ENCODE peak calls at places on chromosomes 5 and 9, in four cellular contexts. One of them, this sample, is unnamed.

GRCh38 chr5:175378444-175379028 is 65.4 kb downstream of the DRD1 start:
- DNase-seq in mesendoderm: no peak
- DNase-seq in caudate nucleus: no peak
- DNase-seq in aorta: no peak
- DNase-seq in this sample: no peak

GRCh38 chr9:26058111-26058895 is 380.1 kb upstream of the TUSC1 start:
- DNase-seq in mesendoderm: no peak
- DNase-seq in caudate nucleus: no peak
- DNase-seq in aorta: no peak
- DNase-seq in this sample: no peak

GRCh38 chr5:98170994-98171393 is 602.5 kb upstream of the RGMB start:
- DNase-seq in mesendoderm: peak; percentile 42
- DNase-seq in caudate nucleus: no peak
- DNase-seq in aorta: no peak
- DNase-seq in this sample: no peak

GRCh38 chr9:125495137-125496119 is 211.6 kb downstream of the MAPKAP1 start:
- DNase-seq in mesendoderm: peak; percentile 96
- DNase-seq in caudate nucleus: no peak
- DNase-seq in aorta: no peak
- DNase-seq in this sample: no peak

GRCh38 chr5:72204946-72205345 is 97.7 kb downstream of the MAP1B start:
- DNase-seq in mesendoderm: no peak
- DNase-seq in caudate nucleus: no peak
- DNase-seq in aorta: no peak
- DNase-seq in this sample: no peak

GRCh38 chr9:97831843-97832636 is 21.0 kb upstream of the FOXE1 start:
- DNase-seq in mesendoderm: no peak
- DNase-seq in caudate nucleus: no peak
- DNase-seq in aorta: no peak
- DNase-seq in this sample: no peak

GRCh38 chr5:169751490-169751889 is 114.4 kb downstream of the DOCK2 start:
- DNase-seq in mesendoderm: no peak
- DNase-seq in caudate nucleus: no peak
- DNase-seq in aorta: no peak
- DNase-seq in this sample: no peak

GRCh38 chr5:28729067-28729466 is 1690.7 kb upstream of the CDH9 start:
- DNase-seq in mesendoderm: no peak
- DNase-seq in caudate nucleus: no peak
- DNase-seq in aorta: no peak
- DNase-seq in this sample: no peak

GRCh38 chr5:158246661-158247060 is 387.7 kb upstream of the CLINT1 start:
- DNase-seq in mesendoderm: no peak
- DNase-seq in caudate nucleus: no peak
- DNase-seq in aorta: no peak
- DNase-seq in this sample: no peak

GRCh38 chr9:129568560-129569505 is 52.1 kb downstream of the C9orf50 start:
- DNase-seq in mesendoderm: peak; percentile 64
- DNase-seq in caudate nucleus: peak; percentile 45
- DNase-seq in aorta: peak; percentile 86
- DNase-seq in this sample: no peak

GRCh38 chr5:149938791-149939358 is 5.7 kb downstream of the PDE6A start:
- DNase-seq in mesendoderm: peak; percentile 30
- DNase-seq in caudate nucleus: no peak
- DNase-seq in aorta: no peak
- DNase-seq in this sample: no peak

GRCh38 chr9:132023409-132024180 is 56.1 kb downstream of the MED27 start:
- DNase-seq in mesendoderm: no peak
- DNase-seq in caudate nucleus: no peak
- DNase-seq in aorta: no peak
- DNase-seq in this sample: peak; percentile 22

GRCh38 chr5:136058031-136058971 is 29.5 kb downstream of the TGFBI start:
- DNase-seq in mesendoderm: peak; percentile 93
- DNase-seq in caudate nucleus: no peak
- DNase-seq in aorta: peak; percentile 87
- DNase-seq in this sample: peak; percentile 32

GRCh38 chr9:130072515-130073235 is 19.0 kb downstream of the GPR107 start:
- DNase-seq in mesendoderm: no peak
- DNase-seq in caudate nucleus: no peak
- DNase-seq in aorta: no peak
- DNase-seq in this sample: no peak

GRCh38 chr5:92594031-92594430 is 987.0 kb downstream of the NR2F1-AS1 start:
- DNase-seq in mesendoderm: no peak
- DNase-seq in caudate nucleus: no peak
- DNase-seq in aorta: no peak
- DNase-seq in this sample: no peak

GRCh38 chr5:95682891-95683290 is at the start of gene SPATA9:
- DNase-seq in mesendoderm: no peak
- DNase-seq in caudate nucleus: no peak
- DNase-seq in aorta: no peak
- DNase-seq in this sample: no peak

GRCh38 chr5:1315709-1316587 is 21.1 kb upstream of the TERT start:
- DNase-seq in mesendoderm: peak; percentile 45
- DNase-seq in caudate nucleus: peak; percentile 17
- DNase-seq in aorta: peak; percentile 74
- DNase-seq in this sample: peak; percentile 93

GRCh38 chr5:160385496-160385895 is 14.4 kb downstream of the FAM200C start:
- DNase-seq in mesendoderm: no peak
- DNase-seq in caudate nucleus: no peak
- DNase-seq in aorta: no peak
- DNase-seq in this sample: no peak

GRCh38 chr9:132192728-132193127 is 30.9 kb downstream of the NTNG2 start:
- DNase-seq in mesendoderm: no peak
- DNase-seq in caudate nucleus: peak; percentile 49
- DNase-seq in aorta: no peak
- DNase-seq in this sample: no peak

GRCh38 chr9:108885643-108886348 is 23.7 kb downstream of the ACTL7A start:
- DNase-seq in mesendoderm: peak; percentile 2
- DNase-seq in caudate nucleus: no peak
- DNase-seq in aorta: no peak
- DNase-seq in this sample: peak; percentile 69

GRCh38 chr9:133205996-133206931 is 2.8 kb downstream of the OBP2B start:
- DNase-seq in mesendoderm: no peak
- DNase-seq in caudate nucleus: no peak
- DNase-seq in aorta: peak; percentile 69
- DNase-seq in this sample: no peak

GRCh38 chr5:142301487-142302035 is 23.3 kb downstream of the SPRY4 start:
- DNase-seq in mesendoderm: no peak
- DNase-seq in caudate nucleus: no peak
- DNase-seq in aorta: no peak
- DNase-seq in this sample: peak; percentile 73

GRCh38 chr9:91734371-91734981 is 215.6 kb downstream of the ROR2 start:
- DNase-seq in mesendoderm: peak; percentile 59
- DNase-seq in caudate nucleus: peak; percentile 4
- DNase-seq in aorta: peak; percentile 90
- DNase-seq in this sample: peak; percentile 36

GRCh38 chr5:78677777-78678668 is 29.5 kb upstream of the LHFPL2 start:
- DNase-seq in mesendoderm: peak; percentile 45
- DNase-seq in caudate nucleus: no peak
- DNase-seq in aorta: peak; percentile 78
- DNase-seq in this sample: no peak

GRCh38 chr5:130286971-130287370 is 382.7 kb downstream of the CHSY3 start:
- DNase-seq in mesendoderm: no peak
- DNase-seq in caudate nucleus: no peak
- DNase-seq in aorta: no peak
- DNase-seq in this sample: no peak

GRCh38 chr5:82308997-82309670 is 31.0 kb upstream of the RPS23 start:
- DNase-seq in mesendoderm: peak; percentile 57
- DNase-seq in caudate nucleus: no peak
- DNase-seq in aorta: no peak
- DNase-seq in this sample: no peak

GRCh38 chr5:154087260-154087659 is 48.5 kb downstream of the MFAP3 start:
- DNase-seq in mesendoderm: no peak
- DNase-seq in caudate nucleus: peak; percentile 1
- DNase-seq in aorta: no peak
- DNase-seq in this sample: no peak

GRCh38 chr5:110414360-110414759 is 312.1 kb downstream of the TMEM232 start:
- DNase-seq in mesendoderm: peak; percentile 42
- DNase-seq in caudate nucleus: no peak
- DNase-seq in aorta: no peak
- DNase-seq in this sample: no peak

DNA sequence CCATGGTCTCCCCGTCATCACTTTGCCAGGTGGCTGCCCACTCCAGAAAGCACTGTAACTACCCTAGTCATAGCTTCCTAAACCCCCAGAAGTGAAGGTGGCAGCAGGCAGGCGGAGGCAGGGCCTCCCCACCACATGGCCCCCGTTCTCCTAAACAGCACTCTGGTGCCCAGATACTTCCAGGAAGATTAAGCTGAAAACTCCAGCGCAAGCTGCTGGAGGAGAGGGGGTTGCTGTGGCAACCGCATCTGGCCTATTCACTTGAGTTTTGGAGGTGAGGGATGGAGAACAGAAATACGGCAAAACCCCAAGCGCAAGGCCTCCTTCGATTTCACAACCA is 194.2 kb downstream of the OLFM1 start:
- DNase-seq in mesendoderm: no peak
- DNase-seq in caudate nucleus: no peak
- DNase-seq in aorta: no peak
- DNase-seq in this sample: no peak
- H3K27ac ChIP-seq in mesendoderm: no peak overlapping the region
- H3K27ac ChIP-seq in caudate nucleus: no peak overlapping the region
- H3K27ac ChIP-seq in aorta: no peak overlapping the region
- H3K27ac ChIP-seq in this sample: no peak overlapping the region

DNA sequence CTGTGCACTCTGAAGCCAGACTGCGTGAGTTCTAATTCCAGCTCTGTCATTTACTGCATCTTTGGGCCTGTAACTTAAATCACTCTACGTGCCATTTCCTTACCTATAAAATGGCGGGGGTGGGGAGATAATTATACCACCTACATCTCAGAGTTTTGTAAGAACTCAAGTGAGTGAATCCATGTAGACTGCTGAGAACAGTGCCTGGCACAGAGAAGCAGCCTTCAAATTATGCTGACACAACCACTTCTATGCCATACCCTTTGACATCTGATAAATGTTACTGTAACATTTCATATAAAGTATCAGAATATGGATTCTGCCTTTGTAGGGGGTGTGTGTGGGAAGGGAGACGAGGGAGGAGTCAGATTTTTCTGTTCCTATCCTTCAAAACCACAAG is 27.7 kb downstream of the ELAVL2 start:
- DNase-seq in mesendoderm: no peak
- DNase-seq in caudate nucleus: no peak
- DNase-seq in aorta: no peak
- DNase-seq in this sample: no peak
- H3K27ac ChIP-seq in mesendoderm: no peak overlapping the region
- H3K27ac ChIP-seq in caudate nucleus: no peak overlapping the region
- H3K27ac ChIP-seq in aorta: no peak overlapping the region
- H3K27ac ChIP-seq in this sample: no peak overlapping the region

GRCh38 chr5:132428147-132428482 is 58.6 kb downstream of the SLC22A5 start:
- DNase-seq in mesendoderm: no peak
- DNase-seq in caudate nucleus: no peak
- DNase-seq in aorta: no peak
- DNase-seq in this sample: no peak
- H3K27ac ChIP-seq in mesendoderm: no peak overlapping the region
- H3K27ac ChIP-seq in caudate nucleus: peak overlapping the region; percentile 39
- H3K27ac ChIP-seq in aorta: peak overlapping the region; percentile 16
- H3K27ac ChIP-seq in this sample: peak overlapping the region; percentile 95

GRCh38 chr5:12662545-12663314 is 758.5 kb upstream of the CTNND2 start:
- DNase-seq in mesendoderm: no peak
- DNase-seq in caudate nucleus: no peak
- DNase-seq in aorta: peak; percentile 46
- DNase-seq in this sample: no peak

GRCh38 chr5:12669326-12669725 is 765.1 kb upstream of the CTNND2 start:
- DNase-seq in mesendoderm: peak; percentile 60
- DNase-seq in caudate nucleus: no peak
- DNase-seq in aorta: no peak
- DNase-seq in this sample: no peak

GRCh38 chr5:12672141-12672540 is 767.9 kb upstream of the CTNND2 start:
- DNase-seq in mesendoderm: peak; percentile 66
- DNase-seq in caudate nucleus: no peak
- DNase-seq in aorta: no peak
- DNase-seq in this sample: no peak

DNA sequence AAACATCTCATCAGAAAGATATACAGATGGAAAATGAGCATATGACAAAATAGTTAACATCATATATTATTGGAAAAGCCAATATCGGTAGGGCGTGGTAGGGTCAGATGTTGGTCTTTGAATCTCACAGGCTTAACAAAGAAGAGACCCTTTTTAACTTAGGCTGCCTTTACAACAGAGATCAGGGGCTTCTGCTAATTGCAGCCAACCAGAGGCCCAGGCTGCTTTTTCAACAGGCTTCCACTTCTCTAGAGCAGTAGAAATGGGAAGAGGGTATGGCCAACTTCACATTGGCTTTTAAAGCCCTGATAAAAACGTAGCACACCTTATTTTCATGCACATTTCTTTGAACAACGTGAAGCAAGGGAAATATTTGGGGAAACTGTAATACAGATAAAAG is 764.3 kb upstream of the CTNND2 start:
- DNase-seq in mesendoderm: peak; percentile 27
- DNase-seq in caudate nucleus: no peak
- DNase-seq in aorta: no peak
- DNase-seq in this sample: no peak
- H3K27ac ChIP-seq in mesendoderm: peak overlapping the region; percentile 22
- H3K27ac ChIP-seq in caudate nucleus: no peak overlapping the region
- H3K27ac ChIP-seq in aorta: no peak overlapping the region
- H3K27ac ChIP-seq in this sample: no peak overlapping the region

GRCh38 chr5:75472973-75473372 is 38.5 kb downstream of the CERT1 start:
- DNase-seq in mesendoderm: no peak
- DNase-seq in caudate nucleus: no peak
- DNase-seq in aorta: no peak
- DNase-seq in this sample: peak; percentile 66

GRCh38 chr5:75481024-75481423 is 30.4 kb downstream of the CERT1 start:
- DNase-seq in mesendoderm: no peak
- DNase-seq in caudate nucleus: no peak
- DNase-seq in aorta: no peak
- DNase-seq in this sample: no peak

GRCh38 chr5:75473463-75473862 is 38.0 kb downstream of the CERT1 start:
- DNase-seq in mesendoderm: no peak
- DNase-seq in caudate nucleus: no peak
- DNase-seq in aorta: no peak
- DNase-seq in this sample: peak; percentile 33

GRCh38 chr5:75471193-75471592 is 40.2 kb downstream of the CERT1 start:
- DNase-seq in mesendoderm: no peak
- DNase-seq in caudate nucleus: no peak
- DNase-seq in aorta: no peak
- DNase-seq in this sample: no peak

DNA sequence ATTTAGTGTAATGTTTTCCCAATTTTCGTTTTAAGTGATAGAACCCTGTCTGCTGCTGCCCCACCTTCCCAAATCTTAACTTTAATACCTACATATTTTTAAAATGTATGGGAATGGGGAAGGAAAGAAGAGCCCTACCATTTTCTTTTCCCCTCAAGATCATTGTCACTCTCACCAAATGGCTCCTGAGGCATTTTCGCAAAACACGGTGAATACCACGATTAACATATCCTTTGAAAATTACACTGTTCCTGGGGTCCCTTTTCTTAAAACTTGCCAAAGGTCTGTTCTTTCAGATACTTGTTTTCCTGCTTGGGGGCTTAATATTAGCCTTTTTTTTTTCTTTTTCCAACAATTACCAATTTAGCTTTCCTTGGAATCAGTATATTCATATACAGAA is 36.1 kb downstream of the CERT1 start:
- DNase-seq in mesendoderm: no peak
- DNase-seq in caudate nucleus: no peak
- DNase-seq in aorta: no peak
- DNase-seq in this sample: no peak
- H3K27ac ChIP-seq in mesendoderm: no peak overlapping the region
- H3K27ac ChIP-seq in caudate nucleus: no peak overlapping the region
- H3K27ac ChIP-seq in aorta: no peak overlapping the region
- H3K27ac ChIP-seq in this sample: no peak overlapping the region